ENCODE peak calls at places on chromosomes 12 and 14, in eight cellular contexts. G is HCEC 1CT, Z is NCI-H1694, N is NCI-H1092, P is A549, F is astrocyte of the cerebellum, X is aorta, I is Ammon's horn. S is an unnamed sample.

GRCh38 chr14:92974541-92975345 is 51.8 kb downstream of the CHGA start:
- DNase-seq in G (no peak), P (no peak), X (peak), N (no peak), I (no peak), Z (no peak), F (no peak), S (no peak)

GRCh38 chr14:73283592-73284379 is 46.5 kb downstream of the PAPLN start:
- DNase-seq in F (peak), X (no peak), P (peak), Z (peak), G (no peak), N (no peak), I (peak), S (no peak)

GRCh38 chr14:76754586-76754985 is 6.7 kb upstream of the VASH1 start:
- DNase-seq in F (no peak), P (no peak), X (no peak), I (no peak), N (no peak), G (no peak), Z (no peak), S (no peak)

GRCh38 chr14:59600211-59600945 is 23.8 kb upstream of the CCDC175 start:
- DNase-seq in Z (no peak), G (no peak), F (no peak), P (no peak), X (no peak), N (no peak), I (no peak), S (no peak)

GRCh38 chr14:84006643-84007137 is 1523.3 kb upstream of the FLRT2 start:
- DNase-seq in X (no peak), G (no peak), F (no peak), P (no peak), I (no peak), N (peak), Z (no peak), S (no peak)

GRCh38 chr14:89927466-89927865 is 27.1 kb downstream of the EFCAB11 start:
- DNase-seq in F (no peak), I (no peak), P (no peak), X (no peak), G (no peak), Z (no peak), N (no peak), S (no peak)

GRCh38 chr14:54567634-54568561 is 970 bp downstream of the SAMD4A start:
- DNase-seq in F (no peak), I (peak), G (peak), X (peak), Z (peak), N (no peak), P (peak), S (no peak)

GRCh38 chr14:33671556-33671955 is 279.3 kb downstream of the EGLN3 start:
- DNase-seq in F (no peak), P (no peak), G (no peak), X (no peak), N (no peak), Z (no peak), I (no peak), S (no peak)

GRCh38 chr12:111327474-111327873 is 41.4 kb downstream of the PHETA1 start:
- DNase-seq in P (no peak), G (no peak), Z (no peak), F (no peak), X (no peak), I (no peak), N (no peak), S (no peak)

GRCh38 chr14:23696706-23697239 is 60.6 kb downstream of the DHRS2 start:
- DNase-seq in X (no peak), N (no peak), Z (no peak), P (no peak), G (no peak), I (no peak), F (no peak), S (no peak)

GRCh38 chr12:111870216-111870615 is 28.2 kb downstream of the MAPKAPK5 start:
- DNase-seq in N (no peak), I (no peak), P (no peak), Z (no peak), F (no peak), G (no peak), X (no peak), S (no peak)

GRCh38 chr12:27334721-27335082 is 2.1 kb downstream of the BMAL2 start:
- DNase-seq in F (no peak), Z (no peak), N (no peak), I (no peak), X (no peak), G (no peak), P (no peak), S (no peak)

GRCh38 chr14:104239866-104240301 is 101.5 kb downstream of the KIF26A start:
- DNase-seq in N (no peak), Z (no peak), F (no peak), X (no peak), I (no peak), G (no peak), P (no peak), S (no peak)

GRCh38 chr12:109800536-109800935 is 32.7 kb downstream of the TRPV4 start:
- DNase-seq in Z (no peak), G (no peak), N (no peak), I (no peak), X (no peak), F (no peak), P (no peak), S (no peak)

GRCh38 chr12:66813137-66813867 is 134.4 kb upstream of the GRIP1 start:
- DNase-seq in G (no peak), P (no peak), F (no peak), I (no peak), Z (no peak), X (no peak), N (no peak), S (no peak)

GRCh38 chr12:57483466-57483865 is 3.8 kb upstream of the ARHGAP9 start:
- DNase-seq in G (peak), X (no peak), P (no peak), Z (no peak), I (no peak), F (peak), N (no peak), S (no peak)

GRCh38 chr14:20469890-20470858 is 968 bp downstream of the PNP start:
- DNase-seq in I (peak), F (no peak), Z (no peak), X (peak), P (peak), G (peak), N (no peak), S (no peak)

GRCh38 chr12:7190268-7191055 is 976 bp downstream of the PEX5 start:
- DNase-seq in F (no peak), Z (no peak), N (peak), P (peak), I (no peak), G (no peak), X (peak), S (no peak)

GRCh38 chr12:9064815-9065606 is 50.7 kb downstream of the A2M start:
- DNase-seq in F (no peak), Z (no peak), N (no peak), I (peak), X (peak), P (peak), G (no peak), S (no peak)

GRCh38 chr12:102474438-102475064 is 5.8 kb downstream of the IGF1 start:
- DNase-seq in P (peak), Z (no peak), X (no peak), I (no peak), F (no peak), G (no peak), N (no peak), S (no peak)

GRCh38 chr14:95322646-95323045 is 2.9 kb upstream of the CLMN start:
- DNase-seq in F (no peak), P (peak), I (no peak), N (no peak), Z (no peak), G (no peak), X (no peak), S (no peak)

GRCh38 chr12:131950182-131950913 is 606 bp downstream of the EP400 start:
- DNase-seq in N (no peak), X (peak), P (no peak), Z (no peak), G (no peak), I (no peak), F (no peak), S (no peak)

GRCh38 chr12:64270411-64270810 is 48.3 kb upstream of the KICS2 start:
- DNase-seq in I (no peak), F (no peak), P (no peak), Z (no peak), N (no peak), X (no peak), G (no peak), S (no peak)

GRCh38 chr14:35180179-35180578 is 57.8 kb downstream of the PRORP start:
- DNase-seq in Z (no peak), N (no peak), G (no peak), F (no peak), P (no peak), X (no peak), I (no peak), S (no peak)

GRCh38 chr12:19833775-19834501 is 394.6 kb downstream of the AEBP2 start:
- DNase-seq in I (no peak), Z (no peak), X (no peak), G (peak), F (no peak), P (no peak), N (no peak), S (no peak)

GRCh38 chr12:57456145-57456700 is 1.1 kb downstream of the INHBE start:
- DNase-seq in G (peak), F (no peak), I (no peak), N (no peak), Z (no peak), P (peak), X (peak), S (no peak)

GRCh38 chr14:99754141-99755067 is 38.8 kb upstream of the EML1 start:
- DNase-seq in X (peak), F (no peak), Z (no peak), N (no peak), G (peak), I (peak), P (no peak), S (no peak)

GRCh38 chr14:26794731-26795130 is 196.9 kb upstream of the NOVA1 start:
- DNase-seq in Z (no peak), I (no peak), G (peak), N (no peak), P (no peak), F (no peak), X (no peak), S (no peak)

GRCh38 chr12:31322651-31323248 is 3.2 kb downstream of the SINHCAF start:
- DNase-seq in Z (no peak), G (peak), N (no peak), X (no peak), F (peak), P (peak), I (no peak), S (no peak)

GRCh38 chr12:103816663-103817062 is 24.4 kb downstream of the NT5DC3 start:
- DNase-seq in P (no peak), I (no peak), Z (no peak), N (no peak), X (no peak), G (no peak), F (no peak), S (no peak)

GRCh38 chr12:71972441-71973074 is 33.9 kb downstream of the TPH2 start:
- DNase-seq in I (no peak), X (no peak), F (no peak), N (no peak), G (no peak), P (no peak), Z (no peak), S (no peak)

GRCh38 chr12:124557518-124558223 is 9.7 kb downstream of the NCOR2 start:
- DNase-seq in F (no peak), I (no peak), P (no peak), Z (no peak), G (no peak), X (peak), N (peak), S (no peak)

GRCh38 chr14:105498430-105499255 is 7.6 kb downstream of the TEDC1 start:
- DNase-seq in I (peak), P (no peak), Z (no peak), X (peak), N (no peak), G (no peak), F (no peak), S (no peak)

S was measured in DMS 273 treated with DMSO at 0.1 percent for 48 hours.